ENCODE peak calls at places on chromosomes 2 and 18, in four cellular contexts. V, O, R and N are unnamed samples.

GRCh38 chr2:206937519-206937918 is 1.8 kb upstream of the CPO start:
- DNase-seq in R (no peak), O (no peak), V (no peak), N (no peak)

GRCh38 chr2:112692914-112693313 is 27.9 kb upstream of the NT5DC4 start:
- DNase-seq in R (no peak), O (no peak), V (peak; percentile 24), N (no peak)

GRCh38 chr18:22346968-22347611 is 70.6 kb downstream of the CTAGE1 start:
- DNase-seq in O (peak; percentile 79), R (peak; percentile 79), V (peak; percentile 78), N (peak; percentile 79)

GRCh38 chr2:191539068-191539467 is 138.9 kb upstream of the NABP1 start:
- DNase-seq in O (no peak), R (no peak), V (peak; percentile 27), N (peak; percentile 52)

GRCh38 chr2:25618676-25619075 is 54.7 kb downstream of the DTNB start:
- DNase-seq in R (no peak), O (no peak), V (peak; percentile 90), N (peak; percentile 50)

GRCh38 chr2:85758361-85759256 is 4.8 kb downstream of the ATOH8 start:
- DNase-seq in O (no peak), V (no peak), R (peak; percentile 42), N (no peak)

GRCh38 chr18:58087928-58088722 is 44.1 kb downstream of the NEDD4L start:
- DNase-seq in R (peak; percentile 83), V (peak; percentile 10), O (peak; percentile 72), N (no peak)

GRCh38 chr2:207216454-207216853 is 50.7 kb upstream of the KLF7 start:
- DNase-seq in V (no peak), O (no peak), R (no peak), N (no peak)

GRCh38 chr2:96773922-96774321 is 13.2 kb downstream of the CNNM4 start:
- DNase-seq in R (peak; percentile 33), O (no peak), V (no peak), N (no peak)

GRCh38 chr2:160257015-160257741 is 57.1 kb upstream of the ITGB6 start:
- DNase-seq in R (no peak), O (no peak), V (peak; percentile 55), N (no peak)

GRCh38 chr18:58761241-58761969 is 90.1 kb downstream of the MALT1 start:
- DNase-seq in O (no peak), R (peak; percentile 52), V (no peak), N (peak; percentile 52)

DNA sequence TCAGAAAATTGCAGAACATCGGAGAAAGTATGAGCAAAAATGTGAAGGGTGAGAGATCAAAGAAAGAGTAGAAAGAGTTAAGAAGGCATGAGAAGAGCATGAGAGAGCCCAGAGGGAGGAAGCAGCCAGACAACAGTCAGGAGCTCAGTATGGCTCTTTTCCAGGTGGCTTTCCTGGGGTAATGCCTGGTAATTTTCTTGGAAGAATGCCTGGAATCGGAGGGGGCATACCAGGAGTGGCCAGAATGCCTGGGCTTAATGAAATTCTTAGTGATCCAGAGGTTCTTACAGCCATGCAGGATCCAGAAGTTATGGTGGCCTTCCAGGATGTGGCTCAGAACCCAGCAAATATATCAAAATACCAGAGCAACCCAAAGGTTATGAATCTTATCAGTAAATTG is 271.8 kb upstream of the TFPI start:
- DNase-seq in R (no peak), O (no peak), V (peak; percentile 45), N (no peak)
- TF ChIP-seq CTCF in R (no peak), O (no peak), V (no peak), N (no peak)

GRCh38 chr2:162560291-162560690 is 216.4 kb downstream of the GCA start:
- DNase-seq in O (no peak), R (no peak), V (no peak), N (no peak)

GRCh38 chr2:162566666-162567065 is 222.7 kb downstream of the GCA start:
- DNase-seq in O (no peak), R (no peak), V (no peak), N (no peak)

DNA sequence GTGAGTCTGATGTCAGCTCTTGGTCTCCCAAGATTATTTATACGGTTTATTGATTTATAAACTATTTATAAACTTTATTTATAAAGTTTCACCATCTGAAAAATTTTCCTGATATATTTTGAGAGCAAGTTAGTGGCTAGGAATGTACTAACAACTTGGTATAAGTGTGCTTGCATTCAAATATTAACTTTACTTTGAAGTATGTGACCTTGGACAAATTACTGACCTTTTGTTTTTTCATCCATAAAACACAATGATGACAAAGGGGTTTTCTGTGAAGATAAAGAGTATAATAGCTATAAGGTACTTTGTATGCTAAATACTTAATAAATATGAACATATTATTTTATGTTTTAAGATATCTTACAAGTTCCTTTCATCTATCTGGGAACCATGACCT is 221.7 kb downstream of the GCA start:
- DNase-seq in V (no peak), O (no peak), R (no peak), N (no peak)
- H3K9me3 ChIP-seq in V (no peaks in the 10 kb centered on the region), O (no peaks in the 10 kb centered on the region), R (no peaks in the 10 kb centered on the region), N (no peaks in the 10 kb centered on the region)

GRCh38 chr2:239299218-239299939 is 101.4 kb downstream of the HDAC4 start:
- DNase-seq in R (no peak), V (no peak), O (no peak), N (no peak)

GRCh38 chr2:239300242-239300641 is 100.6 kb downstream of the HDAC4 start:
- DNase-seq in O (no peak), R (no peak), V (no peak), N (no peak)

GRCh38 chr2:239302083-239302807 is 98.6 kb downstream of the HDAC4 start:
- DNase-seq in R (peak; percentile 23), O (no peak), V (no peak), N (no peak)

GRCh38 chr2:239302808-239303557 is 97.8 kb downstream of the HDAC4 start:
- DNase-seq in R (peak; percentile 22), V (no peak), O (no peak), N (no peak)

GRCh38 chr2:239300871-239301742 is 99.7 kb downstream of the HDAC4 start:
- DNase-seq in R (peak; percentile 21), V (no peak), O (peak; percentile 65), N (no peak)
- H3K36me3 ChIP-seq in R (no peaks in the 10 kb centered on the region), V (no peaks in the 10 kb centered on the region), O (no peaks in the 10 kb centered on the region), N (no peaks in the 10 kb centered on the region)

DNA sequence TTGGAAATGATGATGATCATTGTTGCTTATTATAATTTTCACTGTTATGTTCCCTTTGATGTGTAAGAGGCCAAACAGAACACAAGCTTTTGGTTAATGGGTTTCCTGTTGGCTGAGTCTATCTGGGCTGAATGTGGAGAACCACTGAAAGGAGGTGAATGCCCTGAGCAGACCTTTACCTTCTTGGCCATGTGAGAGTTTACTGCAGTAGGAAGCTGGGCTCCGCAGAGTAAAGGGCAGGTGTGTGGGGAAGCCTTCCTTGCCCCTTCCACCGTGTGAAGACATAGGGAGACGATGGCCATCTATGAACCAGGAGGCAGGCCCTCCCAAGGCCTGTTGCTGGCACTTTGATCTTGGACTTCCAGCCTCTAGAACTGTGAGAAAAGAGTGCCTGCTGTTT is 122.1 kb upstream of the LGALSL start:
- DNase-seq in O (no peak), R (no peak), V (no peak), N (no peak)
- TF ChIP-seq CTCF in O (no peak), R (no peak), V (no peak), N (no peak)

DNA sequence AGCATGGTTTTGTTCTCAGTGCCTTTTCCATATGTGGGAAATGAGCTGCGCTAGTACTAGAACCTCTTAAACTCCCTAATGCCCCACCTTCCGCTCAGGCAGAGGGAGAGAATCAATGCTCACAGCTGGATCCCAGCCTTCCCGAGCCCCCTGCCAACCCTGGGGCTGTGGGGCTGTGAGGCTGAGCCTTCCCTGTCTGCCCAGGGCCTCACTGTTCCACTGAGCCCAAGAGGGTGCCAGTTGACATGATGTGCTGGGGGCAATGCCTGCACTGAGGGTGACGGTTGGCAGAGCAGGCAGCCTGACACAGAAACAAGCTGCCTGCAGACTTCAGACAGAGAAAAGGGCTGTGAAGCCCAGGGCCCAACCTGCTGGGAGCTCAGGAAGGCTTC is 602.4 kb upstream of the RAB6C start:
- DNase-seq in O (no peak), V (no peak), R (no peak), N (no peak)
- H3K9me3 ChIP-seq in O (no peaks in the 10 kb centered on the region), V (no peaks in the 10 kb centered on the region), R (no peaks in the 10 kb centered on the region), N (no peaks in the 10 kb centered on the region)

DNA sequence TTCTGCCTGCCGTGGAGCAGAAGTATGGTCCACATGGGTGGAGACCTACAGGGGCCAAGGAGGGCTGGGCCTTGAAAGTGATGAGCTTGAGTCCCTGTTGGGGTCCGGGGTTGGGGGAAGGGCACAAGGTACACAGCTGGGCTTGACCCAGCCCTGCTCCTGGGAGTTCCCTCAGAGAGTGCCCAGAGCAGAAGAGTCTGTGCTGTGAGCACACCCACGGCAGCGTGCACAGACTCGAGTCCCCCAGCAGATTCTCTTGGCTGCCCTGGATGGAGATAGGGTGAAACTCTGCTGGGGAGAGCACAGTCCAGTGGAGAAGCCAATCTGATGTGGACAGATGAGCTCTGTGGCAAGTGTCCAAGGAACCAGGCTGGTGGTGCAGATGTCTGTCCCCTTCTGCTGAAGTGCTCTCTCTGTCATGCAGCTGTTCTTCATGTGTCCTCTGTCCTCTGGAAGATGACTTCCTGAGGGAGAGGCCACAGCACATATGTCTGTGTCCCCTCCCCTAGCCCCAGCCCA is 27.5 kb downstream of the INPP4A start:
- DNase-seq in R (peak; percentile 17), O (no peak), V (no peak), N (no peak)
- H3K36me3 ChIP-seq in R (no peaks in the 10 kb centered on the region), O (no peaks in the 10 kb centered on the region), V (no peaks in the 10 kb centered on the region), N (no peaks in the 10 kb centered on the region)

GRCh38 chr2:118150294-118150693 is 62.0 kb downstream of the INSIG2 start:
- DNase-seq in O (no peak), V (no peak), R (no peak), N (no peak)

GRCh38 chr2:118145806-118146205 is 57.5 kb downstream of the INSIG2 start:
- DNase-seq in V (no peak), R (no peak), O (no peak), N (no peak)

GRCh38 chr2:118148133-118148532 is 59.9 kb downstream of the INSIG2 start:
- DNase-seq in V (no peak), R (no peak), O (no peak), N (no peak)

GRCh38 chr2:118146315-118147283 is 58.3 kb downstream of the INSIG2 start:
- DNase-seq in V (no peak), R (no peak), O (no peak), N (no peak)

DNA sequence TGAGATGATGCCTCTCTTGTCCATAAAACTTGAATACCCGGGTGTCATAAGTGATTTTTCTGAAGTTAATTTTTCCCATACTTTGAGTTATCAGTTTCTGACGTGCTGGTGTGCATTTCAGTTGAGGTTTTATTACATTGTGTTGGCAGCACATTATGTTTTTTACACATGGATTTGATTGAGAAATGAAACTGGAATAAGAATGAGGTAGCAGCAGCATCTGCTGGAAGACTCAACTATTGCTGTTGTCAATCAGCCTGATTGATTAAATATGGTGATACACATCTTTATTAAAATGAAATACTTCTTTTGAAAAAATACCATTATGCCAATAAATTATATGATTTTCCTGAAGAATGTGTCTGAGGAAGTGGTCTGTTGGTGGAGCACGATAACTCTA is 60.5 kb downstream of the INSIG2 start:
- DNase-seq in O (no peak), V (no peak), R (no peak), N (peak; percentile 8)
- TF ChIP-seq CTCF in O (no peak), V (no peak), R (peak; percentile 49), N (no peak)

GRCh38 chr2:31688282-31688681 is 107.5 kb upstream of the SRD5A2 start:
- DNase-seq in O (no peak), R (no peak), V (no peak), N (no peak)

GRCh38 chr2:31694444-31694843 is 113.7 kb upstream of the SRD5A2 start:
- DNase-seq in O (no peak), R (no peak), V (no peak), N (no peak)

GRCh38 chr2:31696068-31696467 is 115.3 kb upstream of the SRD5A2 start:
- DNase-seq in V (no peak), R (no peak), O (no peak), N (no peak)

GRCh38 chr2:31693882-31694281 is 113.1 kb upstream of the SRD5A2 start:
- DNase-seq in O (no peak), R (no peak), V (peak; percentile 15), N (peak; percentile 10)
- H3K9me3 ChIP-seq in O (peaks cover 6% of the 10 kb centered on the region), R (peaks cover 85% of the 10 kb centered on the region), V (no peaks in the 10 kb centered on the region), N (no peaks in the 10 kb centered on the region)